ENCODE peak calls at places on chromosomes 1 and 21, in five cellular contexts. K is iPS-NIHi11, Q is progenitor cell of endocrine pancreas, W is left ventricle myocardium superior, H is EH. Y is an unnamed sample.

GRCh38 chr21:39141502-39141901 is 41.7 kb downstream of the PSMG1 start:
- DNase-seq in K (no peak), Q (no peak), W (no peak), H (peak), Y (no peak)

GRCh38 chr21:46078984-46079356 is 18.9 kb upstream of the COL6A2 start:
- DNase-seq in K (no peak), Q (no peak), W (no peak), H (no peak), Y (no peak)

GRCh38 chr1:19426294-19427086 is 58.8 kb downstream of the CAPZB start:
- DNase-seq in K (no peak), Q (no peak), W (peak), H (peak), Y (no peak)

GRCh38 chr1:67803380-67804279 is 29.6 kb downstream of the GNG12 start:
- DNase-seq in K (peak), Q (no peak), W (no peak), H (peak), Y (no peak)

GRCh38 chr1:25871086-25871703 is 4.3 kb downstream of the PAQR7 start:
- DNase-seq in K (no peak), Q (no peak), W (no peak), H (no peak), Y (no peak)

GRCh38 chr1:52579415-52579814 is 22.8 kb upstream of the GPX7 start:
- DNase-seq in K (no peak), Q (no peak), W (no peak), H (peak), Y (no peak)

GRCh38 chr1:169604781-169605560 is 18.7 kb upstream of the F5 start:
- DNase-seq in K (no peak), Q (no peak), W (no peak), H (no peak), Y (no peak)

GRCh38 chr21:36210779-36211659 is 54.4 kb downstream of the DOP1B start:
- DNase-seq in K (peak), Q (no peak), W (no peak), H (peak), Y (no peak)

GRCh38 chr1:154599658-154600057 is 8.3 kb downstream of the ADAR start:
- DNase-seq in K (no peak), Q (no peak), W (no peak), H (no peak), Y (no peak)

GRCh38 chr21:44466996-44467858 is 11.9 kb downstream of the LRRC3 start:
- DNase-seq in K (no peak), Q (no peak), W (peak), H (no peak), Y (no peak)

Y was measured in HEK293T.